ENCODE peak calls at places on chromosomes 16 and 17, in six cellular contexts. M is lower lobe of right lung, D is GM12865, L is fibroblast of lung, V is NCI-H748 treated with DMSO at 0.1 percent for 48 hours, Q is osteocyte. I is an unnamed sample.

GRCh38 chr17:52136173-52136572 is 22.3 kb downstream of the CA10 start:
- DNase-seq in M (no peak), D (no peak), L (no peak), V (no peak), Q (no peak), I (no peak)

GRCh38 chr17:6716736-6717135 is 3.6 kb upstream of the SLC13A5 start:
- DNase-seq in M (no peak), D (no peak), L (no peak), V (no peak), Q (no peak), I (no peak)

GRCh38 chr17:494601-495195 is 142.1 kb upstream of the RPH3AL start:
- DNase-seq in M (no peak), D (peak), L (no peak), V (no peak), Q (no peak), I (no peak)

GRCh38 chr16:31350275-31351005 is 4.5 kb upstream of the ITGAX start:
- DNase-seq in M (peak), D (peak), L (no peak), V (no peak), Q (no peak), I (no peak)

GRCh38 chr17:42387663-42388380 is 420 bp downstream of the STAT3 start:
- DNase-seq in M (peak), D (no peak), L (peak), V (peak), Q (peak), I (peak)

GRCh38 chr16:71430744-71431143 is 11.1 kb downstream of the TLE7 start:
- DNase-seq in M (no peak), D (no peak), L (no peak), V (no peak), Q (no peak), I (no peak)

GRCh38 chr16:82481455-82481854 is 145.3 kb upstream of the CDH13 start:
- DNase-seq in M (no peak), D (no peak), L (no peak), V (no peak), Q (no peak), I (no peak)

GRCh38 chr17:72416054-72416691 is 295.4 kb downstream of the SOX9 start:
- DNase-seq in M (no peak), D (no peak), L (no peak), V (no peak), Q (no peak), I (no peak)

GRCh38 chr17:7466644-7467341 is 12.6 kb downstream of the ZBTB4 start:
- DNase-seq in M (peak), D (peak), L (peak), V (no peak), Q (no peak), I (no peak)

GRCh38 chr17:55570360-55570759 is 59.1 kb upstream of the SMIM36 start:
- DNase-seq in M (no peak), D (no peak), L (no peak), V (no peak), Q (no peak), I (no peak)

GRCh38 chr17:60947100-60947499 is 269.4 kb downstream of the BCAS3 start:
- DNase-seq in M (no peak), D (no peak), L (peak), V (no peak), Q (no peak), I (no peak)